ENCODE peak calls at places on chromosomes 4 and X, in six cellular contexts. Q, T, I, K, R and E are unnamed samples.

GRCh38 chr4:23006756-23007155 is 314.0 kb downstream of the GBA3 start:
- DNase-seq in K (no peak), R (peak; percentile 83), Q (no peak), T (peak; percentile 35), I (no peak), E (no peak)

GRCh38 chrX:82466994-82467393 is 1041.1 kb upstream of the POU3F4 start:
- DNase-seq in Q (no peak), I (no peak), T (no peak), R (no peak), K (no peak), E (no peak)

GRCh38 chrX:130028196-130028595 is 45.8 kb downstream of the BCORL1 start:
- DNase-seq in T (peak; percentile 13), Q (peak; percentile 47), K (peak; percentile 28), I (no peak), R (peak; percentile 51), E (peak; percentile 57)

GRCh38 chr4:168509786-168510185 is 12.9 kb downstream of the PALLD start:
- DNase-seq in K (no peak), T (no peak), I (no peak), Q (no peak), R (peak; percentile 64), E (no peak)

GRCh38 chr4:144575181-144575580 is 70.8 kb upstream of the HHIP start:
- DNase-seq in I (peak; percentile 64), K (no peak), T (no peak), R (peak; percentile 15), Q (no peak), E (no peak)

GRCh38 chr4:146132445-146132844 is 43.1 kb upstream of the LSM6 start:
- DNase-seq in Q (no peak), T (no peak), R (no peak), K (no peak), I (no peak), E (no peak)

GRCh38 chr4:25860586-25861421 is 2.0 kb downstream of the SEL1L3 start:
- DNase-seq in K (no peak), R (no peak), Q (no peak), I (no peak), T (peak; percentile 8), E (peak; percentile 54)

GRCh38 chr4:20248155-20248558 is 3.5 kb upstream of the SLIT2 start:
- DNase-seq in T (peak; percentile 87), Q (no peak), R (peak; percentile 91), K (no peak), I (peak; percentile 68), E (no peak)

GRCh38 chrX:101191217-101191750 is 28.3 kb upstream of the DRP2 start:
- DNase-seq in T (no peak), I (no peak), Q (no peak), K (no peak), R (no peak), E (peak; percentile 31)

GRCh38 chr4:17502764-17503163 is 9.1 kb downstream of the QDPR start:
- DNase-seq in K (no peak), I (no peak), R (no peak), T (no peak), Q (no peak), E (no peak)